ENCODE peak calls at places on chromosomes 2 and 18, in six cellular contexts. M, P, A, G, C and X are unnamed samples.
A peak's percentile ranks its signal among the peaks of the same experiment; 100 is the strongest.

GRCh38 chr18:54043484-54044256 is 180.8 kb downstream of the MBD2 start:
- DNase-seq in G (no peak), A (no peak), C (no peak), M (no peak), P (no peak), X (no peak)

GRCh38 chr2:135773319-135773718 is 31.7 kb downstream of the UBXN4 start:
- DNase-seq in G (no peak), C (no peak), P (no peak), M (no peak), A (no peak), X (no peak)

GRCh38 chr18:48931680-48932461 is 18.9 kb downstream of the SMAD7 start:
- DNase-seq in G (no peak), C (peak; percentile 34), M (no peak), A (no peak), P (no peak), X (no peak)

GRCh38 chr2:11155326-11156059 is at the start of gene SLC66A3:
- DNase-seq in A (no peak), G (peak; percentile 50), P (peak; percentile 94), M (peak; percentile 89), C (no peak), X (peak; percentile 98)

GRCh38 chr2:6865346-6866238 is at the start of gene CMPK2:
- DNase-seq in A (peak; percentile 85), M (peak; percentile 50), C (peak; percentile 83), G (no peak), P (peak; percentile 94), X (peak; percentile 94)

GRCh38 chr18:46755315-46756171 is 1.3 kb downstream of the ST8SIA5 start:
- DNase-seq in M (no peak), C (no peak), A (no peak), G (no peak), P (no peak), X (no peak)

GRCh38 chr2:159982270-159982669 is 80.1 kb downstream of the PLA2R1 start:
- DNase-seq in M (no peak), G (no peak), C (no peak), A (no peak), P (no peak), X (peak; percentile 43)

GRCh38 chr2:70895249-70895648 is 40.5 kb upstream of the ATP6V1B1 start:
- DNase-seq in C (no peak), P (no peak), G (no peak), M (no peak), A (peak; percentile 11), X (no peak)

GRCh38 chr2:29777164-29777563 is 144.2 kb downstream of the ALK start:
- DNase-seq in M (no peak), P (no peak), G (no peak), A (no peak), C (no peak), X (no peak)

GRCh38 chr2:30417253-30417652 is 29.8 kb upstream of the LCLAT1 start:
- DNase-seq in G (no peak), P (no peak), C (no peak), M (no peak), A (no peak), X (no peak)

GRCh38 chr2:189298481-189298880 is 118.9 kb upstream of the COL5A2 start:
- DNase-seq in C (no peak), P (no peak), G (no peak), M (no peak), A (no peak), X (no peak)

GRCh38 chr2:174878537-174879147 is 114.4 kb upstream of the CHRNA1 start:
- DNase-seq in G (no peak), C (no peak), M (no peak), A (no peak), P (no peak), X (no peak)

GRCh38 chr18:25334588-25334987 is 17.4 kb downstream of the ZNF521 start:
- DNase-seq in G (no peak), P (no peak), C (no peak), M (no peak), A (no peak), X (no peak)

GRCh38 chr18:78406743-78407455 is 572.7 kb upstream of the SALL3 start:
- DNase-seq in M (no peak), A (peak; percentile 86), G (no peak), P (no peak), C (no peak), X (peak; percentile 40)

GRCh38 chr2:7795358-7796199 is 878.4 kb downstream of the RNF144A start:
- DNase-seq in G (no peak), C (no peak), M (no peak), P (no peak), A (no peak), X (no peak)

GRCh38 chr18:5142859-5143258 is 54.2 kb downstream of the AKAIN1 start:
- DNase-seq in G (no peak), A (no peak), M (no peak), P (no peak), C (no peak), X (no peak)

GRCh38 chr18:58898427-58898826 is 33.8 kb downstream of the ZNF532 start:
- DNase-seq in C (no peak), M (no peak), P (no peak), G (no peak), A (no peak), X (peak; percentile 56)

GRCh38 chr2:71471276-71471675 is 17.9 kb downstream of the DYSF start:
- DNase-seq in M (no peak), P (no peak), A (no peak), G (no peak), C (no peak), X (no peak)

GRCh38 chr2:240250150-240250984 is 109.9 kb upstream of the OTOS start:
- DNase-seq in G (no peak), M (no peak), C (peak; percentile 18), P (peak; percentile 45), A (peak; percentile 20), X (no peak)
- H3K4me3 ChIP-seq in G (no peak overlapping the region), M (peak overlapping the region; percentile 17), C (no peak overlapping the region), P (no peak overlapping the region), A (no peak overlapping the region), X (no peak overlapping the region)

GRCh38 chr2:109397883-109398282 is 215.9 kb downstream of the SEPTIN10 start:
- DNase-seq in G (no peak), A (no peak), M (no peak), C (no peak), P (no peak), X (no peak)

GRCh38 chr2:109393211-109393610 is 220.6 kb downstream of the SEPTIN10 start:
- DNase-seq in P (no peak), A (no peak), C (no peak), M (no peak), G (no peak), X (no peak)

GRCh38 chr2:109398616-109399015 is 215.2 kb downstream of the SEPTIN10 start:
- DNase-seq in A (no peak), G (no peak), M (no peak), P (no peak), C (no peak), X (no peak)

GRCh38 chr2:109396338-109397180 is 217.2 kb downstream of the SEPTIN10 start:
- DNase-seq in P (no peak), M (no peak), C (no peak), G (no peak), A (no peak), X (no peak)

DNA sequence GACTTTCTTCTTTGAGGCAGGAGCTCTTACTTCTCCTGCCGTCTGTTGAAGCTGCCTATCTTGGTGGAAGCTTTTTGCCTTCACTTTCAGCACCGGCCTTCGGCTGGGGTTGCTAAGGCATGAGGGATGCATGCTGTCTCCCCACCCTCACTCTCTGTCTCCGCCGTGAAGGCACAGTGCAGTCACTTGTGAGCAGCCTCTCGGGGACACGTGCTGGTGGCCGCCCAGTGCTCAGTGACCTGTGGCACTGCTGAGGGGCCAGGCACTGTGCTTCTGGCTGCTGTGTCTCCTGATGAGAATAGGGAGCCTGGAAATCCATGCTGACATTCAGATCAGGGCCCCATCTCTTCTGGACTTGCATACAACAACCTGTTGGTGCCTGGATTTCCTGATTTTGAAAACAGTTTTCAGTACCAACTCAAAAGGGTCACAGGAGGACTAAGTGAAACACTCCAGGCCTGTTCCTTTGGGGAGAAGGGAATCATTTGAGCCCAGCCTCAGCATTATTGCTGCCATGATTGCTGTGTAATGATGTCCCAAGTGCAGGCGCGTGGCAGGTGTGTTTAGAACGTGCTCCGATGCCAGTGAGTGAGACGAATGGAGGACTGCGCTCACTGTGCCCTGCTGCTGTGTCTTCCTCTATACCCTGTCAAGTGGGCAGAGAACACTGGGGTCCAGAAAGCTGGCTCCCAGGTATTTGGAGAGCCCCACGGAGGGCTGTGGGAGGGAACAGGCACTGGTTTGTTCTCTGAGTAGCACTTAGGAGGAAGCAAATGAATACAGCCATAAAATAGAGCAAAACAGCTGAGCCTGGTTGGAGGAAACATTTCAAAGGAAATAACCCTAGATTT is 218.1 kb downstream of the SEPTIN10 start:
- DNase-seq in G (no peak), A (no peak), M (no peak), P (no peak), C (no peak), X (no peak)
- TF ChIP-seq EP300 in G (no peak), A (no peak), M (no peak), P (no peak), C (no peak), X (no peak)

DNA sequence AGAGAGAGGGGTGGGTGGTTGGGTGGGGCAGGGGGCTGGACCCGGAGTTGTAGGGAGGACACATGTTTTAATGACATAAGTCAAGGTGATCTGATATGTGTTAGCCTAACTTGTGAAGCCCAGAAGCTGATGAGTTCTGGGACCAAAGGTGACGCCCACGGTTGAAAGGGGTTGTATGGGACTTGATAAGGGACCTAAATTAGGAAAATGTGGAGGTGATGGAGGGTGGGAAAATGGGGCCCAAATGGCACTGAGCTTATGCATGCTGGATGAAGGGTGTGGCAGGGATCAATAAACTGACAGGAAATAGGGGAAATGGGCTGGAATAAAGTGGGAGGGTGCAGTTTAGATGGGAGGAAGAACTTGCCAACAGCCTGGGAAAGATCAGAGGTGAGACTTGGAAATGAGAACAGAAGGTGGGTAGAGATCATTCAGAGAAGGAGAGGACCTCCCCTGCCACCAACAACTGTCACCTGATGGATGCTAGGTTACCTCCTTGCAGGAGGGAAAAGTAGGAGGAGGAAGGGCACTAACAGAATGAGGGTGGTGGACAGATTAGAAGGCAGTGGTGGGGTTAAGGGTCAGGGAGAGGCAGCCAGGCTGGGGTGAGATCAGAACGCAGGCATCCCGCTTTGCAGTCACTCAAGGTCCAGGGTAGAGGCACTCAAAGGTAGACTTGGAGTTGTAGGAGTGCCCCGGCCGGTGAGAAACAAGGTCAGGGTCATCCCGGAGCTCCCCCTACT is 15.3 kb downstream of the WNT10A start:
- DNase-seq in P (no peak), A (no peak), M (no peak), C (no peak), G (no peak), X (no peak)
- H3K4me3 ChIP-seq in P (no peak overlapping the region), A (no peak overlapping the region), M (no peak overlapping the region), C (no peak overlapping the region), G (no peak overlapping the region), X (no peak overlapping the region)

DNA sequence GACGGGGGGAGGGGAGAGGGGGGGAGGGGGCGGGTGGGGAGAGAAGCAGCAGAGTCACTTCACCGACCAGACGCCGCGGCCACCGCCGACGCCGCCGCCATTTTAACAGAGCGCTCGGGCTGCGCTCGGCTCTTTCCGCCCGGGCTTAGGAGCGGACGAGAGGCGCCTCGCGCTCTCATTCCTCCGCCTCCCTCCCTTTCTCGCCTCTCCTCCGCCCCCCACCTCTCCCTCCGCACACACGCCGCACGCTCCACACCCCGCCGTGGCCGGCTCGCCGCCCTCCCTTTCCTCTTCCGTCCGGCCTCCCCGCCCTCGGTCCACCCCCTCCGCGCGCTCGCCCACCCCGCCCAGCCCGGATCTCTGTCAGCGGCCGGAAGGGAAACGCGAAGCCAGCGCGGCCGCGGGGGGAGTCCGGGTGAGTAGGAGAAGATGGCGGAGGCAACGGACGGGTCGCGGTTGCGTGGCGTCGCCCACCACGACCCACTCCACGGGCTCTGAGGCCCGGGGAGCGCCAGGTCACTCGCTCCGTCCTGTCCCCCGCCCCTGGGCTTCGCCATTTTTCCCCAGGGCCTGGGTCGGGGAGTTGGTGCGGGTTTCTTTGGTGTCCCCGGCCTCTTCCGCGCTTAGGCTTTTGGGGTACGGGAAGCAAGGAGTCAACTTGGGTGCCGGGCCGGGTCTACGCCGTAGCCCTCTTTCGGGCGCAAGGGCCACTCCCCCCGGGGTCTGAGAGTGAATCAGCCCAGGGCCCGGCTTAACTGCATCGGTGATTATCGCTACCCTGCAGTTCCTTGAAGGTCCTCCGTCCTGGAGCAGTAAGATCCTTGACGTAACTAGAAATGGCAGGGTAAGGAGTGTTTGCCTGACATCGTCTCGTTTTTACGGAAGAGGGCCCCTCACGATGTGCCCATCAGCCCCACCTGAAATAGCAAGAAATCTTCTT is at the start of gene USP34:
- DNase-seq in C (peak; percentile 86), P (peak; percentile 98), A (peak; percentile 95), M (peak; percentile 75), G (peak; percentile 77), X (peak; percentile 98)
- TF ChIP-seq EP300 in C (peak; percentile 15), P (no peak), A (no peak), M (no peak), G (no peak), X (no peak)